ENCODE peak calls at places on chromosomes 5 and 9, in seven cellular contexts. W, V, I, A, C, K and D are unnamed samples.

GRCh38 chr9:117315236-117315635 is 99.6 kb downstream of the ASTN2 start:
- DNase-seq in W (no peak), V (no peak), I (no peak), A (peak; percentile 60), C (no peak), K (no peak), D (no peak)

GRCh38 chr9:133048595-133048994 is 13.2 kb upstream of the CEL start:
- DNase-seq in W (peak; percentile 71), V (no peak), I (peak; percentile 28), A (no peak), C (no peak), K (no peak), D (no peak)

GRCh38 chr5:155021858-155022257 is 8.3 kb downstream of the KIF4B start:
- DNase-seq in W (no peak), V (no peak), I (no peak), A (no peak), C (no peak), K (no peak), D (no peak)

GRCh38 chr5:129906177-129906887 is 2.1 kb downstream of the CHSY3 start:
- DNase-seq in W (no peak), V (no peak), I (no peak), A (no peak), C (no peak), K (no peak), D (no peak)

GRCh38 chr9:131738838-131739191 is 1.1 kb downstream of the RAPGEF1 start:
- DNase-seq in W (no peak), V (no peak), I (no peak), A (no peak), C (no peak), K (no peak), D (no peak)

GRCh38 chr5:175478008-175478383 is 364 bp upstream of the SFXN1 start:
- DNase-seq in W (no peak), V (no peak), I (no peak), A (no peak), C (no peak), K (no peak), D (no peak)

GRCh38 chr5:89178576-89178975 is 295.6 kb upstream of the MEF2C start:
- DNase-seq in W (no peak), V (no peak), I (no peak), A (no peak), C (no peak), K (no peak), D (no peak)

GRCh38 chr9:124199474-124199873 is 58.3 kb upstream of the NEK6 start:
- DNase-seq in W (no peak), V (no peak), I (no peak), A (no peak), C (no peak), K (no peak), D (no peak)

GRCh38 chr5:113166710-113167366 is 190.2 kb downstream of the DCP2 start:
- DNase-seq in W (no peak), V (no peak), I (no peak), A (no peak), C (peak; percentile 81), K (no peak), D (no peak)

DNA sequence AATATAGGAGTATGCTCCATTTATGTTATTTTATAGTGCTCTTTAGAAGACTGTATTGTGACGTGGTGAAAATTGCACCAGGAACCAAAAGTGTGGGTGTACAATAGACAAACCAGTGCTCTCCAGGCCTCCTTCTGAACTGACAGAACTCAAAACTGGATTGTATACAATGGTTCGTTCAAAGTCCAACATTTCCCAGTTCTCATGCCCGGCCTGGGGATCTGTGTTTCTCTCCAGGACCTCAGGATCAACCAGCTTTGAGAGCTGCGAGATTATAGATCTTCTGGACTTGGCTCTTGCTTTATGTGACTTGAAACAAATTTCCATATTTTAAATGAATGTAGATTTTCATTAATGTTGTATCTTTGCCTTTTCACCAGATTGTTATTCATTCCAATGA is 60.8 kb upstream of the CER1 start:
- DNase-seq in W (no peak), V (no peak), I (no peak), A (no peak), C (no peak), K (no peak), D (no peak)
- H3K27me3 ChIP-seq in W (no peaks in the 10 kb centered on the region), V (no peaks in the 10 kb centered on the region), I (no peaks in the 10 kb centered on the region), A (no peaks in the 10 kb centered on the region), C (peaks cover 5% of the 10 kb centered on the region), K (no peaks in the 10 kb centered on the region), D (no peaks in the 10 kb centered on the region)

DNA sequence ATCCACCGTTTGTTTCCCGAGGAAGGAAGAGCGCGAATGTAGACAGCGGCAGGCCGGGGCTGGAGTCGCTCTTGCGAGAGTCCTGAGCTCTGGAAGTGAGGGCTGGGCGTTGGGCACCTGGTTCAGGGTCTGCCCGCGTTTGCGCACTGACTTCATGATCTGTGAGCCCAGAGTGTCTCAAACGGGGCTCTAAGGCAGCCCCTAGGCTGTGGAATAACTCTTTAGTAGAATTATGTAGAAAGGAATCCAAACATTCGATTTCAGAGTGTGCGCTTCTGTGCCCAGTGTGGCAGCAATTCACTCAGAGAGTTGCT is 478 bp upstream of the GGTA1 start:
- DNase-seq in W (no peak), V (no peak), I (no peak), A (no peak), C (no peak), K (no peak), D (no peak)
- H3K27ac ChIP-seq in W (no peak overlapping the region), V (no peak overlapping the region), I (no peak overlapping the region), A (peak overlapping the region; percentile 52), C (no peak overlapping the region), K (no peak overlapping the region), D (peak overlapping the region; percentile 90)

GRCh38 chr9:84436386-84437114 is 96.0 kb upstream of the SLC28A3 start:
- DNase-seq in W (no peak), V (no peak), I (no peak), A (peak; percentile 54), C (no peak), K (no peak), D (no peak)
- H3K27me3 ChIP-seq in W (no peaks in the 10 kb centered on the region), V (no peaks in the 10 kb centered on the region), I (no peaks in the 10 kb centered on the region), A (no peaks in the 10 kb centered on the region), C (no peaks in the 10 kb centered on the region), K (no peaks in the 10 kb centered on the region), D (no peaks in the 10 kb centered on the region)

GRCh38 chr5:1950708-1951103 is 68.0 kb upstream of the IRX4 start:
- DNase-seq in W (no peak), V (no peak), I (no peak), A (no peak), C (no peak), K (no peak), D (no peak)
- H3K27ac ChIP-seq in W (no peak overlapping the region), V (no peak overlapping the region), I (no peak overlapping the region), A (no peak overlapping the region), C (peak overlapping the region; percentile 96), K (no peak overlapping the region), D (no peak overlapping the region)

GRCh38 chr9:137139468-137140150 is 655 bp downstream of the GRIN1 start:
- DNase-seq in W (no peak), V (no peak), I (no peak), A (no peak), C (no peak), K (peak; percentile 14), D (no peak)

GRCh38 chr9:137138058-137138697 is 776 bp upstream of the GRIN1 start:
- DNase-seq in W (no peak), V (no peak), I (no peak), A (no peak), C (no peak), K (peak; percentile 21), D (no peak)

GRCh38 chr9:137140151-137141012 is 1.4 kb downstream of the GRIN1 start:
- DNase-seq in W (no peak), V (no peak), I (no peak), A (no peak), C (no peak), K (no peak), D (no peak)

GRCh38 chr9:137136926-137137607 is 1.9 kb upstream of the GRIN1 start:
- DNase-seq in W (no peak), V (no peak), I (no peak), A (no peak), C (no peak), K (peak; percentile 17), D (no peak)

GRCh38 chr9:137138701-137139467 is at the start of gene GRIN1:
- DNase-seq in W (no peak), V (no peak), I (peak; percentile 49), A (no peak), C (no peak), K (peak; percentile 32), D (no peak)
- H3K27me3 ChIP-seq in W (peaks cover 16% of the 10 kb centered on the region), V (peaks cover 75% of the 10 kb centered on the region), I (peaks cover 34% of the 10 kb centered on the region), A (peaks cover 98% of the 10 kb centered on the region), C (peaks cover 73% of the 10 kb centered on the region), K (peaks cover 51% of the 10 kb centered on the region), D (no peaks in the 10 kb centered on the region)

GRCh38 chr5:142881727-142882126 is 111.5 kb downstream of the ARHGAP26 start:
- DNase-seq in W (no peak), V (no peak), I (no peak), A (no peak), C (no peak), K (no peak), D (no peak)

GRCh38 chr5:142881076-142881466 is 110.9 kb downstream of the ARHGAP26 start:
- DNase-seq in W (no peak), V (no peak), I (no peak), A (no peak), C (no peak), K (no peak), D (no peak)

GRCh38 chr5:142883438-142883837 is 113.3 kb downstream of the ARHGAP26 start:
- DNase-seq in W (no peak), V (no peak), I (no peak), A (no peak), C (no peak), K (no peak), D (no peak)

GRCh38 chr5:142884029-142884428 is 113.9 kb downstream of the ARHGAP26 start:
- DNase-seq in W (no peak), V (no peak), I (no peak), A (no peak), C (no peak), K (no peak), D (no peak)

DNA sequence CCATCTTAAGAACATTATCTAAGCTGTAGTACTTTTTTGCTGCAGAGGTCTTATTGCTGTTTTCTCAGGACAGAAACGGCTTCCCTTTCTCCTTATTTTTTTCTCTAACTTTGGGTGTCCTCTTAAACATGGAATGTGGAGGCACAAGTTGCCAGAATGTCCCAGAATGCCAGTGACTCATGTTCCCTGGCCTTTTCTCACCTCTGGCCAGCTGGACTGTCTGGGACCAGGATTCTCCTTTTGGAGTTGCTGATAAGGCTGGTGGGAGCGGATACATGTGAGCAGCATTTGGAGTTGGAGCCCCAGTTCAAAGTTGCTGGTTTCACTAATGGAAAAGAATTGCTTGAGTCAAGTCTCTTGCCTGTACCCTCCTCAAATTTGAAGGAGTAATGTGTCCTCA is 112.8 kb downstream of the ARHGAP26 start:
- DNase-seq in W (no peak), V (no peak), I (no peak), A (no peak), C (no peak), K (no peak), D (no peak)
- H3K27ac ChIP-seq in W (no peak overlapping the region), V (no peak overlapping the region), I (no peak overlapping the region), A (no peak overlapping the region), C (no peak overlapping the region), K (no peak overlapping the region), D (no peak overlapping the region)

DNA sequence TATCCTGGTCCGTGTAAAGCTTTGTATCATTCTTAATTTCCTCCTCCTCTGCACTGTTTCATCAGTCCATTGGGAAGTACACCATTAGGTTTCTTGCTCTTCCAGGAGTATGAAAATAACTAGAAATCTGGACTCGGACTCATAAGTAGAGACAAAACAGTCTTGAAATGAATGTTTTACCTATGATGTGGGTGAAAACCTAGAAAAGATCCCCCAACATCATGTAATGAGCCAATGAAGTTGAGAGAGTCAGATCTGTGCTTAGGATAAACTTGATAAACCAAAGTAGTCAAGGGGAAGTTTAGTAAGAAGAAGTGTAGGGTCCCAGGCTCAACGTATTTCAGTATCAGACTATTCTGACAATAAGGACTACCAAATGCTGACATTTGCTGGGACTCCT is 25.2 kb downstream of the ZNF366 start:
- DNase-seq in W (no peak), V (no peak), I (no peak), A (no peak), C (no peak), K (no peak), D (no peak)
- H3K27me3 ChIP-seq in W (no peaks in the 10 kb centered on the region), V (peaks cover 6% of the 10 kb centered on the region), I (no peaks in the 10 kb centered on the region), A (no peaks in the 10 kb centered on the region), C (no peaks in the 10 kb centered on the region), K (no peaks in the 10 kb centered on the region), D (no peaks in the 10 kb centered on the region)